ENCODE peak calls at places on chromosomes 16 and 17, in ten cellular contexts. G is head of caudate nucleus; D is pons; J is NCI-H1092; E is anterior cingulate cortex; Q is AG08395; N is adipocyte; C is activated T-cell treated with anti-CD3 and anti-CD28 coated beads, Interleukin-2, amount 50 U/mL, for 72 hours; Y is ovary; T is A549. Z is an unnamed sample.

GRCh38 chr16:72645526-72645925 is 402.4 kb downstream of the ZFHX3 start:
- DNase-seq in G (no peak), D (no peak), J (no peak), E (no peak), Q (peak), N (no peak), C (no peak), Y (no peak), T (no peak), Z (no peak)

GRCh38 chr17:7186241-7186640 is 7.1 kb upstream of the ASGR1 start:
- DNase-seq in G (no peak), D (no peak), J (no peak), E (no peak), Q (no peak), N (no peak), C (no peak), Y (no peak), T (peak), Z (no peak)

GRCh38 chr17:21214777-21215541 is 998 bp upstream of the TMEM11 start:
- DNase-seq in G (no peak), D (no peak), J (no peak), E (no peak), Q (peak), N (peak), C (no peak), Y (no peak), T (peak), Z (no peak)

GRCh38 chr17:1997146-1997586 is 28.0 kb downstream of the RTN4RL1 start:
- DNase-seq in G (no peak), D (no peak), J (no peak), E (no peak), Q (no peak), N (no peak), C (no peak), Y (no peak), T (peak), Z (no peak)

GRCh38 chr17:43018008-43018853 is 4.0 kb downstream of the VAT1 start:
- DNase-seq in G (peak), D (no peak), J (no peak), E (no peak), Q (no peak), N (no peak), C (no peak), Y (peak), T (no peak), Z (no peak)

GRCh38 chr17:39144414-39144813 is 7.0 kb downstream of the PLXDC1 start:
- DNase-seq in G (no peak), D (no peak), J (peak), E (no peak), Q (peak), N (no peak), C (no peak), Y (peak), T (no peak), Z (peak)

GRCh38 chr17:72119963-72120877 is 600 bp upstream of the SOX9 start:
- DNase-seq in G (peak), D (peak), J (peak), E (no peak), Q (peak), N (peak), C (no peak), Y (no peak), T (peak), Z (no peak)

GRCh38 chr17:60577147-60577925 is 22.7 kb upstream of the PPM1D start:
- DNase-seq in G (peak), D (peak), J (no peak), E (no peak), Q (peak), N (peak), C (no peak), Y (peak), T (no peak), Z (peak)

GRCh38 chr16:12453832-12454231 is 349.9 kb downstream of the CPPED1 start:
- DNase-seq in G (no peak), D (no peak), J (no peak), E (no peak), Q (no peak), N (no peak), C (no peak), Y (no peak), T (no peak), Z (no peak)

Z was measured in skeletal muscle cell.